ENCODE peak calls at places on chromosomes 6 and 20, in five cellular contexts. One of them, this sample, is unnamed.

GRCh38 chr20:2865630-2866029 is 7.7 kb upstream of the PTPRA start:
- DNase-seq in AG08396: no peak
- DNase-seq in AG04450: no peak
- DNase-seq in naive thymus-derived CD8-positive, alpha-beta T cell: peak; percentile 56
- DNase-seq in activated CD8-positive, alpha-beta memory T cell treated with anti-CD3 and anti-CD28 coated beads for 4 hours: peak; percentile 54
- DNase-seq in this sample: no peak

GRCh38 chr20:40943591-40943990 is 85.0 kb upstream of the TOP1 start:
- DNase-seq in AG08396: no peak
- DNase-seq in AG04450: no peak
- DNase-seq in naive thymus-derived CD8-positive, alpha-beta T cell: no peak
- DNase-seq in activated CD8-positive, alpha-beta memory T cell treated with anti-CD3 and anti-CD28 coated beads for 4 hours: no peak
- DNase-seq in this sample: no peak

GRCh38 chr20:45938727-45939438 is 4.4 kb downstream of the PCIF1 start:
- DNase-seq in AG08396: no peak
- DNase-seq in AG04450: no peak
- DNase-seq in naive thymus-derived CD8-positive, alpha-beta T cell: no peak
- DNase-seq in activated CD8-positive, alpha-beta memory T cell treated with anti-CD3 and anti-CD28 coated beads for 4 hours: no peak
- DNase-seq in this sample: no peak

GRCh38 chr6:137811121-137811911 is 55.7 kb upstream of the TNFAIP3 start:
- DNase-seq in AG08396: peak; percentile 24
- DNase-seq in AG04450: peak; percentile 43
- DNase-seq in naive thymus-derived CD8-positive, alpha-beta T cell: peak; percentile 68
- DNase-seq in activated CD8-positive, alpha-beta memory T cell treated with anti-CD3 and anti-CD28 coated beads for 4 hours: peak; percentile 78
- DNase-seq in this sample: no peak

GRCh38 chr20:47303736-47304135 is 52.8 kb downstream of the ZMYND8 start:
- DNase-seq in AG08396: no peak
- DNase-seq in AG04450: no peak
- DNase-seq in naive thymus-derived CD8-positive, alpha-beta T cell: no peak
- DNase-seq in activated CD8-positive, alpha-beta memory T cell treated with anti-CD3 and anti-CD28 coated beads for 4 hours: no peak
- DNase-seq in this sample: no peak

GRCh38 chr6:108294297-108294786 is 512 bp upstream of the AFG1L start:
- DNase-seq in AG08396: no peak
- DNase-seq in AG04450: no peak
- DNase-seq in naive thymus-derived CD8-positive, alpha-beta T cell: no peak
- DNase-seq in activated CD8-positive, alpha-beta memory T cell treated with anti-CD3 and anti-CD28 coated beads for 4 hours: no peak
- DNase-seq in this sample: no peak

GRCh38 chr20:61055642-61056041 is 196.4 kb upstream of the CDH4 start:
- DNase-seq in AG08396: no peak
- DNase-seq in AG04450: no peak
- DNase-seq in naive thymus-derived CD8-positive, alpha-beta T cell: no peak
- DNase-seq in activated CD8-positive, alpha-beta memory T cell treated with anti-CD3 and anti-CD28 coated beads for 4 hours: no peak
- DNase-seq in this sample: no peak

GRCh38 chr20:35950093-35950492 is 4.2 kb downstream of the SCAND1 start:
- DNase-seq in AG08396: no peak
- DNase-seq in AG04450: no peak
- DNase-seq in naive thymus-derived CD8-positive, alpha-beta T cell: no peak
- DNase-seq in activated CD8-positive, alpha-beta memory T cell treated with anti-CD3 and anti-CD28 coated beads for 4 hours: no peak
- DNase-seq in this sample: no peak

GRCh38 chr6:2861071-2861821 is 19.6 kb upstream of the SERPINB1 start:
- DNase-seq in AG08396: no peak
- DNase-seq in AG04450: no peak
- DNase-seq in naive thymus-derived CD8-positive, alpha-beta T cell: peak; percentile 80
- DNase-seq in activated CD8-positive, alpha-beta memory T cell treated with anti-CD3 and anti-CD28 coated beads for 4 hours: no peak
- DNase-seq in this sample: no peak

GRCh38 chr6:107116328-107116892 is 1.1 kb upstream of the BEND3 start:
- DNase-seq in AG08396: no peak
- DNase-seq in AG04450: no peak
- DNase-seq in naive thymus-derived CD8-positive, alpha-beta T cell: peak; percentile 26
- DNase-seq in activated CD8-positive, alpha-beta memory T cell treated with anti-CD3 and anti-CD28 coated beads for 4 hours: no peak
- DNase-seq in this sample: peak; percentile 46

GRCh38 chr6:4381379-4381778 is 246.0 kb upstream of the ECI2 start:
- DNase-seq in AG08396: no peak
- DNase-seq in AG04450: no peak
- DNase-seq in naive thymus-derived CD8-positive, alpha-beta T cell: no peak
- DNase-seq in activated CD8-positive, alpha-beta memory T cell treated with anti-CD3 and anti-CD28 coated beads for 4 hours: no peak
- DNase-seq in this sample: no peak

GRCh38 chr6:141688916-141689315 is 443.8 kb upstream of the GJE1 start:
- DNase-seq in AG08396: no peak
- DNase-seq in AG04450: no peak
- DNase-seq in naive thymus-derived CD8-positive, alpha-beta T cell: no peak
- DNase-seq in activated CD8-positive, alpha-beta memory T cell treated with anti-CD3 and anti-CD28 coated beads for 4 hours: no peak
- DNase-seq in this sample: no peak

GRCh38 chr6:115882174-115882573 is 178.5 kb downstream of the FRK start:
- DNase-seq in AG08396: no peak
- DNase-seq in AG04450: no peak
- DNase-seq in naive thymus-derived CD8-positive, alpha-beta T cell: no peak
- DNase-seq in activated CD8-positive, alpha-beta memory T cell treated with anti-CD3 and anti-CD28 coated beads for 4 hours: no peak
- DNase-seq in this sample: no peak

GRCh38 chr6:133769463-133769862 is 119.5 kb upstream of the TCF21 start:
- DNase-seq in AG08396: no peak
- DNase-seq in AG04450: no peak
- DNase-seq in naive thymus-derived CD8-positive, alpha-beta T cell: no peak
- DNase-seq in activated CD8-positive, alpha-beta memory T cell treated with anti-CD3 and anti-CD28 coated beads for 4 hours: no peak
- DNase-seq in this sample: no peak

GRCh38 chr6:36444470-36444869 is 1.7 kb downstream of the KCTD20 start:
- DNase-seq in AG08396: peak; percentile 58
- DNase-seq in AG04450: no peak
- DNase-seq in naive thymus-derived CD8-positive, alpha-beta T cell: no peak
- DNase-seq in activated CD8-positive, alpha-beta memory T cell treated with anti-CD3 and anti-CD28 coated beads for 4 hours: no peak
- DNase-seq in this sample: no peak

GRCh38 chr6:108598316-108598863 is 37.7 kb downstream of the FOXO3 start:
- DNase-seq in AG08396: peak; percentile 27
- DNase-seq in AG04450: no peak
- DNase-seq in naive thymus-derived CD8-positive, alpha-beta T cell: no peak
- DNase-seq in activated CD8-positive, alpha-beta memory T cell treated with anti-CD3 and anti-CD28 coated beads for 4 hours: no peak
- DNase-seq in this sample: no peak

This sample was measured in SIG-M5.